ENCODE peak calls at places on chromosomes 2 and 18, in four cellular contexts. One of them, this sample, is unnamed.

GRCh38 chr18:45739848-45740247 is 15.9 kb downstream of the SLC14A1 start:
- DNase-seq in neural progenitor cell: no peak
- DNase-seq in GM23248: no peak
- DNase-seq in DND-41: no peak
- DNase-seq in this sample: no peak

GRCh38 chr2:96763511-96764252 is 3.0 kb downstream of the CNNM4 start:
- DNase-seq in GM23248: peak
- DNase-seq in neural progenitor cell: peak
- DNase-seq in DND-41: peak
- DNase-seq in this sample: no peak

GRCh38 chr2:2012505-2012904 is 268.2 kb upstream of the PXDN start:
- DNase-seq in GM23248: no peak
- DNase-seq in neural progenitor cell: no peak
- DNase-seq in DND-41: no peak
- DNase-seq in this sample: no peak

GRCh38 chr18:74820160-74820780 is 222.6 kb downstream of the ZNF407 start:
- DNase-seq in GM23248: no peak
- DNase-seq in DND-41: no peak
- DNase-seq in neural progenitor cell: no peak
- DNase-seq in this sample: no peak

GRCh38 chr2:24491626-24492282 is 700 bp downstream of the NCOA1 start:
- DNase-seq in DND-41: peak
- DNase-seq in GM23248: peak
- DNase-seq in neural progenitor cell: peak
- DNase-seq in this sample: peak

GRCh38 chr18:6509417-6510198 is 94.9 kb upstream of the L3MBTL4 start:
- DNase-seq in DND-41: no peak
- DNase-seq in GM23248: no peak
- DNase-seq in neural progenitor cell: peak
- DNase-seq in this sample: no peak

GRCh38 chr18:45248240-45248903 is 366.9 kb upstream of the SLC14A2 start:
- DNase-seq in neural progenitor cell: no peak
- DNase-seq in GM23248: peak
- DNase-seq in DND-41: no peak
- DNase-seq in this sample: no peak

GRCh38 chr18:74689251-74689650 is 91.6 kb downstream of the ZNF407 start:
- DNase-seq in DND-41: no peak
- DNase-seq in GM23248: peak
- DNase-seq in neural progenitor cell: no peak
- DNase-seq in this sample: no peak

GRCh38 chr18:45856526-45856925 is 31.1 kb downstream of the SIGLEC15 start:
- DNase-seq in GM23248: peak
- DNase-seq in neural progenitor cell: no peak
- DNase-seq in DND-41: no peak
- DNase-seq in this sample: no peak

GRCh38 chr2:209383212-209383611 is 40.6 kb upstream of the MAP2 start:
- DNase-seq in DND-41: no peak
- DNase-seq in GM23248: peak
- DNase-seq in neural progenitor cell: no peak
- DNase-seq in this sample: peak

GRCh38 chr2:53670351-53670750 is 97.3 kb upstream of the CHAC2 start:
- DNase-seq in neural progenitor cell: no peak
- DNase-seq in DND-41: no peak
- DNase-seq in GM23248: peak
- DNase-seq in this sample: no peak

GRCh38 chr2:126877861-126878565 is 20.7 kb upstream of the TEX51 start:
- DNase-seq in DND-41: no peak
- DNase-seq in neural progenitor cell: no peak
- DNase-seq in GM23248: no peak
- DNase-seq in this sample: no peak

GRCh38 chr18:45086777-45087176 is 406.1 kb downstream of the SETBP1 start:
- DNase-seq in GM23248: no peak
- DNase-seq in DND-41: no peak
- DNase-seq in neural progenitor cell: no peak
- DNase-seq in this sample: no peak

GRCh38 chr2:109535217-109535946 is 78.4 kb downstream of the SEPTIN10 start:
- DNase-seq in GM23248: peak
- DNase-seq in neural progenitor cell: no peak
- DNase-seq in DND-41: no peak
- DNase-seq in this sample: no peak

GRCh38 chr2:128807317-128807716 is 488.6 kb upstream of the HS6ST1 start:
- DNase-seq in neural progenitor cell: no peak
- DNase-seq in GM23248: no peak
- DNase-seq in DND-41: no peak
- DNase-seq in this sample: no peak

GRCh38 chr2:15591373-15591691 is 336 bp upstream of the DDX1 start:
- DNase-seq in GM23248: no peak
- DNase-seq in neural progenitor cell: no peak
- DNase-seq in DND-41: no peak
- DNase-seq in this sample: no peak

GRCh38 chr2:118223487-118224136 is 135.3 kb downstream of the INSIG2 start:
- DNase-seq in GM23248: peak
- DNase-seq in neural progenitor cell: peak
- DNase-seq in DND-41: no peak
- DNase-seq in this sample: peak
- TF ChIP-seq EZH2 in GM23248: no peak
- TF ChIP-seq EZH2 in neural progenitor cell: no peak
- TF ChIP-seq EZH2 in DND-41: no peak
- TF ChIP-seq EZH2 in this sample: no peak

GRCh38 chr2:142127248-142127647 is 3.6 kb downstream of the LRP1B start:
- DNase-seq in GM23248: no peak
- DNase-seq in neural progenitor cell: no peak
- DNase-seq in DND-41: no peak
- DNase-seq in this sample: no peak

GRCh38 chr2:142128105-142128504 is 2.7 kb downstream of the LRP1B start:
- DNase-seq in DND-41: no peak
- DNase-seq in GM23248: no peak
- DNase-seq in neural progenitor cell: no peak
- DNase-seq in this sample: no peak

GRCh38 chr2:142124706-142125105 is 6.1 kb downstream of the LRP1B start:
- DNase-seq in GM23248: no peak
- DNase-seq in neural progenitor cell: no peak
- DNase-seq in DND-41: no peak
- DNase-seq in this sample: no peak

GRCh38 chr2:142131016-142131714 is at the start of gene LRP1B:
- DNase-seq in GM23248: peak
- DNase-seq in DND-41: no peak
- DNase-seq in neural progenitor cell: peak
- DNase-seq in this sample: peak

GRCh38 chr2:142130111-142131015 is 453 bp downstream of the LRP1B start:
- DNase-seq in DND-41: no peak
- DNase-seq in GM23248: peak
- DNase-seq in neural progenitor cell: peak
- DNase-seq in this sample: peak
- TF ChIP-seq EZH2 in DND-41: no peak
- TF ChIP-seq EZH2 in GM23248: no peak
- TF ChIP-seq EZH2 in neural progenitor cell: peak
- TF ChIP-seq EZH2 in this sample: no peak

GRCh38 chr2:5696351-5696740 is 4.2 kb downstream of the SOX11 start:
- DNase-seq in neural progenitor cell: peak
- DNase-seq in GM23248: peak
- DNase-seq in DND-41: no peak
- DNase-seq in this sample: peak
- TF ChIP-seq EZH2 in neural progenitor cell: no peak
- TF ChIP-seq EZH2 in GM23248: no peak
- TF ChIP-seq EZH2 in DND-41: no peak
- TF ChIP-seq EZH2 in this sample: no peak

GRCh38 chr2:118845843-118846666 is 1.4 kb downstream of the EN1 start:
- DNase-seq in GM23248: peak
- DNase-seq in neural progenitor cell: peak
- DNase-seq in DND-41: no peak
- DNase-seq in this sample: no peak
- TF ChIP-seq EZH2 in GM23248: no peak
- TF ChIP-seq EZH2 in neural progenitor cell: peak
- TF ChIP-seq EZH2 in DND-41: no peak
- TF ChIP-seq EZH2 in this sample: no peak

GRCh38 chr2:63050186-63050915 is at the start of gene OTX1:
- DNase-seq in neural progenitor cell: peak
- DNase-seq in DND-41: peak
- DNase-seq in GM23248: peak
- DNase-seq in this sample: peak

GRCh38 chr2:63047193-63047533 is 3.5 kb upstream of the OTX1 start:
- DNase-seq in GM23248: no peak
- DNase-seq in DND-41: no peak
- DNase-seq in neural progenitor cell: no peak
- DNase-seq in this sample: no peak

GRCh38 chr2:63047534-63048281 is 2.9 kb upstream of the OTX1 start:
- DNase-seq in GM23248: no peak
- DNase-seq in neural progenitor cell: peak
- DNase-seq in DND-41: no peak
- DNase-seq in this sample: no peak

GRCh38 chr2:63049291-63050185 is 1.1 kb upstream of the OTX1 start:
- DNase-seq in DND-41: peak
- DNase-seq in GM23248: peak
- DNase-seq in neural progenitor cell: peak
- DNase-seq in this sample: no peak

DNA sequence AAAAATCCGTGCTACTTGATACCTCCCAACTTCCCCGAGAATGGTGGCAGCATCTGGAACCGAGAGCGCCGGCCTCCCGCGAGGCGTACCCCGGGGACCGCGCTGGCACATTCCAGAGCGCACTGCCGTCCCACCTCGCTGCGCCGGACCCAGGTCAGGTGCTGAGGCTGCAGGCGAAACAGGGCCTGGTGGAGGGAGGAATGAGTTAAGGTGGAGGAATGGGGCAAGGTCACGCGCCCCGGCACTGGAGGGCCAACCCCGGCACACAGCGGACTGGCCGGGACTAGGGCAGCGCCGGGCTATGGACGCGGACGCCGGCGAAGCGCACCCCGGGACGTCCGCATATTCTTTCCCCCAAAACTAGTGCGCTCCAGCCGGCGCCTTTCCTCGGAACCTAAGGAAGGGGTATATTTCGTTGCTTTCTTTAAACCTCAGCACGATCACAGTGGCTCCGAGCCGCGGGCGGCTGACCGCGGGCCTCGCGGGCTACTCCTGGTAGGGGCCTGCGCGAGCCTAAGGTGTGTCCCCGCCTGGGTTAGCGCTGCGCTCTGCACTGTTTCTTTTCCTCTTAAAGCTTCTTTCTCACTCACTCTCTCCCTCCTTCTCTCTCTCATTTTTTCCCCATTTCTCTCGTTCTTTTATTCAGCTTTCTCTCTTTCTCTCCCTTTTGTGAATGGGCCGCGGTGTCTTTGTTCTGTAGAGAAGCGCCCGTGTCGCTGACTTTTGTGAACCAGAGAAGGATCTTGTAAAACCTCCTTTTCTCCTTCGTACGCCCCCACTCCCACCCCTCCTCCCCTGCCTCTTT is 2.1 kb upstream of the OTX1 start:
- DNase-seq in GM23248: no peak
- DNase-seq in DND-41: no peak
- DNase-seq in neural progenitor cell: peak
- DNase-seq in this sample: no peak
- TF ChIP-seq EZH2 in GM23248: peak
- TF ChIP-seq EZH2 in DND-41: no peak
- TF ChIP-seq EZH2 in neural progenitor cell: peak
- TF ChIP-seq EZH2 in this sample: no peak

This sample was measured in MM.1S.